ENCODE peak calls at places on chromosomes 2 and 18, in ten cellular contexts. G, E, I, O, L, R, S, J, F and C are unnamed samples.

GRCh38 chr2:225472161-225472560 is 72.7 kb downstream of the NYAP2 start:
- DNase-seq in O (no peak), E (no peak), I (no peak), J (no peak), L (no peak), S (no peak), R (no peak), G (no peak), F (no peak), C (no peak)

GRCh38 chr2:165401285-165401852 is 68.1 kb upstream of the CSRNP3 start:
- DNase-seq in G (peak), S (no peak), E (peak), F (no peak), O (peak), I (no peak), R (no peak), L (peak), J (peak), C (no peak)

GRCh38 chr2:241885701-241886643 is 16.4 kb downstream of the RTP5 start:
- DNase-seq in O (peak), J (no peak), F (no peak), R (no peak), I (no peak), G (no peak), E (no peak), L (no peak), S (no peak), C (no peak)

GRCh38 chr18:77308216-77308615 is 58.6 kb downstream of the GALR1 start:
- DNase-seq in G (no peak), E (no peak), L (no peak), R (no peak), O (no peak), I (no peak), J (no peak), S (no peak), F (no peak), C (no peak)

GRCh38 chr18:35435420-35435819 is 58.3 kb upstream of the ZNF396 start:
- DNase-seq in I (no peak), R (no peak), S (no peak), G (no peak), E (no peak), L (no peak), O (no peak), J (no peak), F (no peak), C (no peak)

GRCh38 chr2:136381722-136382633 is 264.0 kb upstream of the CXCR4 start:
- DNase-seq in G (no peak), R (no peak), J (no peak), I (peak), S (peak), F (no peak), O (peak), L (no peak), E (no peak), C (no peak)

GRCh38 chr2:30394096-30394495 is 53.0 kb upstream of the LCLAT1 start:
- DNase-seq in J (no peak), O (no peak), E (no peak), S (no peak), I (no peak), F (no peak), R (no peak), G (peak), L (no peak), C (no peak)

GRCh38 chr2:163644238-163644637 is 91.6 kb downstream of the FIGN start:
- DNase-seq in O (no peak), E (no peak), F (no peak), L (no peak), G (no peak), J (no peak), R (no peak), S (no peak), I (no peak), C (no peak)

GRCh38 chr2:133333189-133333588 is 235.1 kb downstream of the NCKAP5 start:
- DNase-seq in S (no peak), E (no peak), R (no peak), J (no peak), I (no peak), F (no peak), O (no peak), G (no peak), L (peak), C (no peak)

GRCh38 chr2:234305846-234306245 is 191.0 kb downstream of the ARL4C start:
- DNase-seq in S (no peak), I (no peak), L (no peak), F (no peak), J (no peak), E (no peak), R (no peak), O (no peak), G (no peak), C (no peak)

GRCh38 chr2:196225213-196225612 is 53.8 kb upstream of the STK17B start:
- DNase-seq in G (no peak), L (peak), F (no peak), I (no peak), R (no peak), S (no peak), O (no peak), J (no peak), E (no peak), C (no peak)

GRCh38 chr2:171590116-171590515 is 67.8 kb downstream of the CYBRD1 start:
- DNase-seq in S (no peak), I (no peak), J (no peak), L (no peak), G (no peak), E (no peak), R (no peak), O (no peak), F (no peak), C (no peak)

GRCh38 chr2:58140508-58141072 is 94.0 kb downstream of the VRK2 start:
- DNase-seq in I (no peak), S (no peak), J (no peak), F (no peak), O (no peak), E (peak), R (no peak), L (peak), G (no peak), C (no peak)

GRCh38 chr2:70826696-70827330 is 6.4 kb upstream of the CLEC4F start:
- DNase-seq in I (no peak), S (no peak), O (no peak), G (no peak), F (no peak), E (no peak), R (no peak), J (no peak), L (no peak), C (no peak)

GRCh38 chr2:62443886-62444285 is 62.1 kb downstream of the TMEM17 start:
- DNase-seq in L (no peak), O (no peak), G (no peak), R (no peak), F (no peak), J (no peak), S (no peak), I (no peak), E (no peak), C (no peak)

GRCh38 chr2:212330263-212330662 is 208.3 kb downstream of the ERBB4 start:
- DNase-seq in O (no peak), S (no peak), L (peak), R (peak), E (no peak), J (peak), I (no peak), G (no peak), F (no peak), C (peak)

GRCh38 chr2:15112216-15112615 is 448.9 kb downstream of the NBAS start:
- DNase-seq in E (no peak), J (no peak), R (no peak), O (no peak), F (no peak), I (no peak), G (no peak), L (peak), S (no peak), C (no peak)

GRCh38 chr2:149662556-149662955 is 75.0 kb upstream of the MMADHC start:
- DNase-seq in L (no peak), S (no peak), J (no peak), E (no peak), I (no peak), R (no peak), G (no peak), O (no peak), F (no peak), C (no peak)

GRCh38 chr2:37558622-37559021 is 112.8 kb downstream of the CDC42EP3 start:
- DNase-seq in F (no peak), R (no peak), G (no peak), O (no peak), I (no peak), L (no peak), J (no peak), S (no peak), E (no peak), C (peak)

GRCh38 chr2:199798004-199798403 is 53.0 kb downstream of the FTCDNL1 start:
- DNase-seq in R (no peak), G (no peak), I (no peak), S (no peak), F (no peak), E (no peak), J (no peak), L (no peak), O (no peak), C (no peak)

GRCh38 chr18:71252351-71252862 is 963.6 kb downstream of the SOCS6 start:
- DNase-seq in R (no peak), O (no peak), E (no peak), F (no peak), L (no peak), G (no peak), I (no peak), S (no peak), J (no peak), C (no peak)

GRCh38 chr18:77321823-77322805 is 72.5 kb downstream of the GALR1 start:
- DNase-seq in I (no peak), R (no peak), L (no peak), G (no peak), J (no peak), S (no peak), E (no peak), O (no peak), F (no peak), C (no peak)

GRCh38 chr2:16671760-16672159 is 6.1 kb upstream of the CYRIA start:
- DNase-seq in J (no peak), I (no peak), O (no peak), L (no peak), E (no peak), R (no peak), G (no peak), F (no peak), S (no peak), C (no peak)

GRCh38 chr18:43534511-43534910 is 257.2 kb upstream of the SYT4 start:
- DNase-seq in S (no peak), J (no peak), G (no peak), O (no peak), I (no peak), R (no peak), F (no peak), E (no peak), L (peak), C (no peak)